ENCODE peak calls at places on chromosomes 5 and 9, in five cellular contexts. Y is suprapubic skin, E is right cardiac atrium, B is tibial artery, G is breast epithelium. A is an unnamed sample.

GRCh38 chr5:73387630-73388370 is 60.8 kb downstream of the FOXD1 start:
- DNase-seq in Y (no peak), E (no peak), B (no peak), G (no peak), A (peak; percentile 50)

GRCh38 chr5:83947763-83948162 is 227.1 kb upstream of the HAPLN1 start:
- DNase-seq in Y (no peak), E (no peak), B (no peak), G (no peak), A (no peak)

GRCh38 chr5:57784106-57784505 is 301.5 kb upstream of the ACTBL2 start:
- DNase-seq in Y (no peak), E (no peak), B (no peak), G (no peak), A (no peak)

GRCh38 chr9:97307091-97307490 is 368 bp upstream of the CCDC180 start:
- DNase-seq in Y (peak; percentile 87), E (peak; percentile 87), B (peak; percentile 57), G (peak; percentile 76), A (no peak)

GRCh38 chr5:115184780-115185179 is 15.1 kb upstream of the TRIM36 start:
- DNase-seq in Y (no peak), E (no peak), B (no peak), G (no peak), A (no peak)

GRCh38 chr9:20623021-20623747 is 885 bp upstream of the MLLT3 start:
- DNase-seq in Y (peak; percentile 74), E (peak; percentile 75), B (peak; percentile 44), G (no peak), A (peak; percentile 63)

GRCh38 chr5:81194633-81195333 is 38.3 kb upstream of the CKMT2 start:
- DNase-seq in Y (peak; percentile 86), E (peak; percentile 95), B (peak; percentile 66), G (peak; percentile 69), A (peak; percentile 65)

GRCh38 chr5:79396265-79396664 is 117.7 kb downstream of the HOMER1 start:
- DNase-seq in Y (no peak), E (no peak), B (no peak), G (no peak), A (no peak)

GRCh38 chr5:67620386-67621039 is 423.9 kb upstream of the CD180 start:
- DNase-seq in Y (no peak), E (no peak), B (no peak), G (no peak), A (no peak)

GRCh38 chr5:112703866-112704820 is 33.5 kb upstream of the APC start:
- DNase-seq in Y (no peak), E (peak; percentile 83), B (no peak), G (no peak), A (no peak)

GRCh38 chr5:7169240-7169878 is 226.6 kb upstream of the ADCY2 start:
- DNase-seq in Y (no peak), E (no peak), B (no peak), G (no peak), A (no peak)

GRCh38 chr5:68260455-68260854 is 44.9 kb downstream of the PIK3R1 start:
- DNase-seq in Y (no peak), E (no peak), B (no peak), G (no peak), A (no peak)

GRCh38 chr5:76720988-76721569 is 5.2 kb downstream of the F2R start:
- DNase-seq in Y (no peak), E (no peak), B (no peak), G (no peak), A (no peak)

GRCh38 chr9:133129001-133129799 is 8.2 kb upstream of the RALGDS start:
- DNase-seq in Y (peak; percentile 79), E (no peak), B (no peak), G (no peak), A (no peak)

GRCh38 chr9:124327488-124327887 is 69.7 kb downstream of the NEK6 start:
- DNase-seq in Y (no peak), E (no peak), B (no peak), G (no peak), A (no peak)

GRCh38 chr9:16515879-16516289 is 354.6 kb downstream of the BNC2 start:
- DNase-seq in Y (no peak), E (no peak), B (no peak), G (no peak), A (no peak)

GRCh38 chr9:7266911-7267555 is 509.3 kb downstream of the KDM4C start:
- DNase-seq in Y (no peak), E (no peak), B (no peak), G (no peak), A (no peak)

GRCh38 chr5:161086456-161086855 is 234.4 kb upstream of the ATP10B start:
- DNase-seq in Y (no peak), E (no peak), B (no peak), G (no peak), A (no peak)

GRCh38 chr5:392431-392988 is 50.5 kb upstream of the EXOC3 start:
- DNase-seq in Y (peak; percentile 69), E (no peak), B (no peak), G (no peak), A (peak; percentile 57)

GRCh38 chr9:27392451-27392850 is 95.5 kb upstream of the EQTN start:
- DNase-seq in Y (no peak), E (no peak), B (no peak), G (no peak), A (no peak)

GRCh38 chr5:4208996-4209395 is 613.4 kb downstream of the IRX1 start:
- DNase-seq in Y (no peak), E (no peak), B (no peak), G (no peak), A (no peak)

GRCh38 chr9:136748656-136749551 is 579 bp upstream of the LCN6 start:
- DNase-seq in Y (no peak), E (peak; percentile 79), B (no peak), G (no peak), A (no peak)

GRCh38 chr5:154740957-154741356 is 14.2 kb upstream of the LARP1 start:
- DNase-seq in Y (peak; percentile 49), E (peak; percentile 61), B (peak; percentile 39), G (no peak), A (no peak)

GRCh38 chr5:68381060-68381459 is 165.5 kb downstream of the PIK3R1 start:
- DNase-seq in Y (no peak), E (no peak), B (no peak), G (no peak), A (no peak)

GRCh38 chr5:151773979-151774378 is 2.2 kb downstream of the G3BP1 start:
- DNase-seq in Y (no peak), E (no peak), B (no peak), G (no peak), A (no peak)

GRCh38 chr5:55578771-55579170 is 44.0 kb upstream of the PLPP1 start:
- DNase-seq in Y (no peak), E (no peak), B (no peak), G (no peak), A (no peak)

DNA sequence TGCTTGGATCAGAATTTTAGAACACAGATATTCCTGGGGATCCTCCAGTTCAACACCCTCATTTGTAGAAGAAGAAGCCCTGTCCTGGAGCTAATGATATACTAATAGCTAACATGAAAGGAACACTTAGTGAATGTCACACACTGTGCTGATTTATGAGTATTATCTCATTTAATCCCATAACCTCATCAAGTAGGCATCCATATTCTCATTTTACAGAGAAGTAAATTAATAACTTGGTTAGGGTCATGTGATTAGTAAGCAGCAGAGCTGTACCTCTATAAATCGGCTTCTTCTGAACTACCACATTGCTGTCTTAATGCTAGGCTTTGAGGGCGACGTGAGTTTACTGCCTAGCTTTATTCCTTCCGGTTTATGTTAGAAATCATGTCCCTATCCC is 6.0 kb downstream of the TTC23L start:
- DNase-seq in Y (no peak), E (no peak), B (no peak), G (no peak), A (no peak)
- H3K27ac ChIP-seq in Y (no peak overlapping the region), E (no peak overlapping the region), B (no peak overlapping the region), G (no peak overlapping the region), A (no peak overlapping the region)

GRCh38 chr9:127961613-127962150 is 19.1 kb downstream of the EEIG1 start:
- DNase-seq in Y (no peak), E (peak; percentile 26), B (no peak), G (no peak), A (no peak)
- H3K4me1 ChIP-seq in Y (peaks cover 86% of the 10 kb centered on the region), E (peaks cover 26% of the 10 kb centered on the region), B (peaks cover 74% of the 10 kb centered on the region), G (peaks cover 38% of the 10 kb centered on the region), A (peaks cover 88% of the 10 kb centered on the region)

DNA sequence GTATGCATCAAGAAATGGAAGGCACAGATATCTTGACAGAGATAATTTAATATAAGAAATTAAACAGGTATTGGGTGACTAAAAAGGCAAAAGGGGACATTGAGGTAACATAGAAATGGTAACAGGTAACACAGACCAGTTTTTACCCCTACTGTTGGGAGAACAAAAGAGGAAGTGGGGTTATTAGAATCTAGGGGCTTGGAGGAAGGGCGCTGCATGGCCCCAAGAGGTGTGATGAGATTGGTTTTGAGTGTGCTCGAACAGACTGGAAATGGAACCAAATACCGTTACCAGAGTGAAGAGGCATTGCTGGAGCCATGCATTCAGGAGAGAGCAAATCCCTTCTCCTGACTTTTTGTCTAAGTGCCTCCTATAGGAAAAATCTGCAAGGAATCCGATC is 193.9 kb downstream of the ALDH1A1 start:
- DNase-seq in Y (no peak), E (no peak), B (no peak), G (no peak), A (no peak)
- H3K27me3 ChIP-seq in Y (peaks cover 3% of the 10 kb centered on the region), E (no peaks in the 10 kb centered on the region), B (no peaks in the 10 kb centered on the region), G (no peaks in the 10 kb centered on the region), A (no peaks in the 10 kb centered on the region)

DNA sequence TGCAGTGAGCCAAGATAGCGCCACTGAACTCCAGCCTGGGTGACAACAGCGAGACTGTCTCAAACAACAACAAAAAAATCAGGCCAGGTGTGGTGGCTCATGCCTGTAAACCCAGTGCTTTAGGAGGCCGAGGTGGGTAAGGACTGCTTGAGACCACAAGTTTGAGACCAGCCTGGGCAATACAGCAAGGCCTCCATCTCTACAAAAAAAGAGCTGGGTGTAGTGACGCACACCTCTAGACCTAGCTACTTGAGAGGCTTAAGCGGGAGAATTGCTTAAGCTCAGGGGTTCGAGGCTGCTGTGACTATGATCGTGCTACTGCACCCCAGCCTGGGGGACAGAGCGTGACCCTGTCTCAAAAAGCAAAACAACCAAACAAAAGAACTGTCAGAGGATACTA is 39.9 kb upstream of the MTMR12 start:
- DNase-seq in Y (no peak), E (no peak), B (no peak), G (no peak), A (no peak)
- H3K27ac ChIP-seq in Y (no peak overlapping the region), E (no peak overlapping the region), B (no peak overlapping the region), G (no peak overlapping the region), A (no peak overlapping the region)

A was measured in effector memory CD4-positive, alpha-beta T cell.